ENCODE peak calls at places on chromosomes 1 and 21, in ten cellular contexts. T is left ventricle myocardium inferior; J is CD8-positive, alpha-beta memory T cell; R is psoas muscle; F is tibial artery; B is CD8-positive, alpha-beta T cell; O is A549; E is ovary; S is mammary epithelial cell; D is upper lobe of right lung. N is an unnamed sample. For H3K4me1, the result is how much of the 10 kb centered on the place peaks cover.

GRCh38 chr1:91020967-91021685 is 709 bp downstream of the ZNF644 start:
- DNase-seq in R (peak), E (peak), J (peak), D (peak), B (peak), F (peak), S (peak), O (peak), T (peak), N (peak)

GRCh38 chr1:48025076-48025475 is 27.9 kb upstream of the TRABD2B start:
- DNase-seq in E (no peak), O (no peak), F (no peak), B (no peak), R (no peak), T (no peak), J (no peak), D (no peak), S (no peak), N (no peak)

GRCh38 chr1:230187290-230187689 is 120.3 kb downstream of the GALNT2 start:
- DNase-seq in B (no peak), S (no peak), R (no peak), D (no peak), F (no peak), E (no peak), J (no peak), T (no peak), O (no peak), N (no peak)

GRCh38 chr1:79193211-79194079 is 186.9 kb upstream of the ADGRL4 start:
- DNase-seq in O (peak), E (no peak), T (no peak), B (no peak), J (no peak), S (peak), F (no peak), D (no peak), R (no peak), N (no peak)

GRCh38 chr1:163047951-163048659 is 21.1 kb upstream of the RGS4 start:
- DNase-seq in D (no peak), S (peak), O (no peak), R (no peak), J (no peak), F (no peak), B (no peak), E (no peak), T (no peak), N (no peak)

GRCh38 chr1:11977625-11978024 is 2.6 kb upstream of the MFN2 start:
- DNase-seq in R (no peak), E (no peak), D (no peak), O (no peak), F (no peak), S (no peak), B (no peak), J (no peak), T (no peak), N (no peak)

GRCh38 chr1:224080082-224080774 is 33.7 kb upstream of the FBXO28 start:
- DNase-seq in J (no peak), R (no peak), S (peak), F (no peak), B (no peak), T (no peak), D (no peak), O (no peak), E (no peak), N (no peak)

GRCh38 chr1:186950547-186950946 is 121.8 kb downstream of the PLA2G4A start:
- DNase-seq in S (peak), J (no peak), E (no peak), D (no peak), R (no peak), T (no peak), O (peak), F (no peak), B (no peak), N (no peak)

GRCh38 chr1:74512516-74512915 is at the start of gene LRRC53:
- DNase-seq in D (no peak), F (no peak), T (no peak), O (no peak), J (no peak), E (no peak), B (no peak), R (no peak), S (no peak), N (no peak)
- H3K4me1 ChIP-seq in D (under half), F (under half), T (under half), O (under half), J (under half), E (under half), B (under half), R (under half), S (under half), N (under half)

DNA sequence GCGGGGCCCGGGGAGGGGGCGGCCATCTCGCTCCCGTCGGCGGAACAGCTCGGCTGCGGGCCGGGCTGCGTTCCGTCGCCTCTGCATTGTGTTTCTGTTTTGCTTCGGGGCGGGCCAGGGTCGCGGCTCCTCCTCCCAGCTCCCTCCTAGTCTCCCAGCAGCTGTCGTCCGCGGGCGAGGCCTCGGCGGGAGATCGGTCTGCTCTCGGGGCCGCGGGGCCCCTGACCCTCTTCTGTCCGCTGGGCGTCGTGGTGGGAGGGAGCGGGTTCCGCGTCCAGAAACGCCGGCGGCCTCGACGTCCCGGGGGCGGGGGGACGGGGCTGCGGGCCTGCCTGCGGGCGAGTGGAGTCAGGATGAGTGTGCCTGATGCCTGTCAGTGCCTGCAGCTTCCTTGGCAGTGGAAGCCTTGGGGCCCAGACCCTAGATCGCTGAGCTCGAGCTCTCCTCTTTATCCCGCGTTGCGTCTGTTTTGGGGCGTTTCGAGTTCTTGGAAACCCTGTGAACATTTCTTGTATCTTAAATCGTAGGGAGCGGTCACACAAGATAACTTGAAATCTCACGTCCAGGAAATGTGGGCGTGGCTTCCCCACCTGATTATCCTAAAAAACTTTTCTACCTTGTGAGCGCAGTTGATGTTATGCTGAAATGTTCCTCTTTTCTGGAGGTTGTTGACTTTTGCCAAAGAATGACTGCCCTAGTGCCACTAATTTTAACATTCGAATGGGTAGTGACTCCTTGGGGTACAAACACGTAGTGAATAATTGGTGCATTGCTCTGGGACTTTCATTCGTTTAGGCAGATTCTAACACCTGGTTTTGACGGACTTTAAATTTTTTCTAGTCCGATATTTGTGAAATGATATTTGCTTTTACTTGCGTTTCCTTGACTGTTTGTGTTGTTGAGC is 676 bp downstream of the MORC3 start:
- DNase-seq in J (no peak), T (peak), F (peak), B (no peak), E (peak), S (peak), R (peak), D (peak), O (peak), N (peak)
- H3K27ac ChIP-seq in J (peak), T (peak), F (peak), B (peak), E (peak), S (peak), R (peak), D (peak), O (peak), N (peak)

GRCh38 chr1:40753142-40753882 is 30.3 kb upstream of the KCNQ4 start:
- DNase-seq in T (no peak), O (no peak), R (no peak), E (no peak), B (no peak), F (no peak), J (no peak), D (no peak), S (no peak), N (no peak)
- H3K4me3 ChIP-seq in T (no peak), O (no peak), R (no peak), E (no peak), B (no peak), F (no peak), J (no peak), D (no peak), S (no peak), N (no peak)

DNA sequence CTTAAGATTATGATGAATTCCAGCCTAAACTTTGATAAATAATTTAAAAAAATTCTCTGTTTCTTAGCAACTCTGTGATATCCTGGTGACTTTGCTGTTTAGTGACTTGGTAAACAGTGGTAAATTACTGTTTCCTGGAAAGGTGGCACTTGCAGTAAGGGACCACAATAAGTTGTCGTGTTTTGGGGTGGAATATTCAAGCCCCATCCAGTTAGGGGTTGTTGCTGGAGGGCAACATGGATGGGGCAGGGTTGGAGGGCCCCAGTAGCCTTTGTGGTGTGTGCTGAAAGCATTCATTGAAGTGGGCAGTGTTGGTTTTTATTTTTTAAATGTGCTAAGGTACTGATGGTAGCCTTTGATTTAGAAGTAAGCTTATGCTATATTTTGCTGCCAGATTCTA is 30.3 kb downstream of the PRDM2 start:
- DNase-seq in B (no peak), S (no peak), T (no peak), O (no peak), D (no peak), F (no peak), R (no peak), E (no peak), J (peak), N (no peak)
- H3K4me1 ChIP-seq in B (half or more), S (under half), T (under half), O (under half), D (under half), F (under half), R (under half), E (under half), J (half or more), N (under half)

GRCh38 chr1:181106479-181106878 is 18.0 kb downstream of the IER5 start:
- DNase-seq in S (no peak), O (no peak), E (no peak), J (no peak), D (no peak), T (no peak), F (no peak), R (no peak), B (no peak), N (no peak)
- H3K27ac ChIP-seq in S (no peak), O (peak), E (no peak), J (no peak), D (peak), T (peak), F (no peak), R (peak), B (no peak), N (no peak)